ENCODE peak calls at places on chromosomes 1 and 21, in seven cellular contexts. V, A, P, C, T, H and F are unnamed samples.

GRCh38 chr1:219088778-219089557 is 84.7 kb upstream of the LYPLAL1 start:
- DNase-seq in V (peak), A (peak), P (no peak), C (peak), T (peak), H (no peak), F (peak)

GRCh38 chr1:156232222-156232621 is 9.8 kb upstream of the BGLAP start:
- DNase-seq in V (no peak), A (no peak), P (no peak), C (no peak), T (no peak), H (no peak), F (no peak)

GRCh38 chr1:231354330-231355020 is 16.4 kb downstream of the SPRTN start:
- DNase-seq in V (no peak), A (no peak), P (no peak), C (no peak), T (no peak), H (no peak), F (no peak)

GRCh38 chr21:28588997-28589396 is 403.7 kb downstream of the LTN1 start:
- DNase-seq in V (no peak), A (no peak), P (no peak), C (no peak), T (no peak), H (no peak), F (no peak)

GRCh38 chr1:78061825-78062523 is 16.2 kb downstream of the GIPC2 start:
- DNase-seq in V (no peak), A (no peak), P (no peak), C (no peak), T (no peak), H (no peak), F (no peak)

GRCh38 chr1:83531910-83532309 is 467.0 kb downstream of the TTLL7 start:
- DNase-seq in V (no peak), A (no peak), P (no peak), C (no peak), T (no peak), H (no peak), F (no peak)

GRCh38 chr1:168084396-168085231 is 52.1 kb downstream of the GPR161 start:
- DNase-seq in V (peak), A (peak), P (peak), C (no peak), T (no peak), H (peak), F (peak)

GRCh38 chr1:112674440-112674985 is at the start of gene MOV10:
- DNase-seq in V (peak), A (peak), P (peak), C (peak), T (no peak), H (peak), F (peak)

GRCh38 chr21:44011774-44012473 is at the start of gene TRAPPC10:
- DNase-seq in V (peak), A (peak), P (peak), C (peak), T (peak), H (peak), F (peak)

GRCh38 chr1:198176179-198176578 is 19.4 kb downstream of the NEK7 start:
- DNase-seq in V (no peak), A (no peak), P (no peak), C (no peak), T (no peak), H (no peak), F (no peak)

GRCh38 chr1:198179556-198179981 is 22.8 kb downstream of the NEK7 start:
- DNase-seq in V (no peak), A (no peak), P (no peak), C (no peak), T (no peak), H (no peak), F (no peak)

GRCh38 chr1:198174297-198174696 is 17.5 kb downstream of the NEK7 start:
- DNase-seq in V (no peak), A (no peak), P (no peak), C (no peak), T (no peak), H (no peak), F (peak)

GRCh38 chr1:198175418-198176170 is 18.8 kb downstream of the NEK7 start:
- DNase-seq in V (no peak), A (no peak), P (no peak), C (no peak), T (no peak), H (no peak), F (peak)

DNA sequence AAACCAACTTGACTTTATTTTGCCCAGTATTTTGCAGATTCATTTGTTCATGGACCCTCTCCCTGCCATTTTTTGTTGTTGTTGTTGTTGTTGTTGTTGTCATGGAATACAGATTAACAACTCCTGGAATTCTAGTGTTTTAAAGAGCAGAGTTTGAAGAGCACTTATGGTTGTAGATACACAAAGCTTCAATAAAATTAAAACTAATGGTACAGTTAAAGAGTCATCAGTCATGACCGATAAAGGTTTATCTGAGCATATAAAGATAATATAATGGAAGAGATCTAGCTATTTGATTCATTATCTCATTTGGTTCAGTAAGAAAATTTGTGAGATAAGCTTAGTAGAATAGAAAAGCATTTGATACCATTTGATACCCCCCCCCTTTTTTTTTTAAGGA is 21.8 kb downstream of the NEK7 start:
- DNase-seq in V (no peak), A (no peak), P (no peak), C (no peak), T (no peak), H (no peak), F (no peak)
- H3K4me3 ChIP-seq in V (no peak), A (no peak), P (no peak), C (no peak), T (no peak), H (no peak), F (no peak)

DNA sequence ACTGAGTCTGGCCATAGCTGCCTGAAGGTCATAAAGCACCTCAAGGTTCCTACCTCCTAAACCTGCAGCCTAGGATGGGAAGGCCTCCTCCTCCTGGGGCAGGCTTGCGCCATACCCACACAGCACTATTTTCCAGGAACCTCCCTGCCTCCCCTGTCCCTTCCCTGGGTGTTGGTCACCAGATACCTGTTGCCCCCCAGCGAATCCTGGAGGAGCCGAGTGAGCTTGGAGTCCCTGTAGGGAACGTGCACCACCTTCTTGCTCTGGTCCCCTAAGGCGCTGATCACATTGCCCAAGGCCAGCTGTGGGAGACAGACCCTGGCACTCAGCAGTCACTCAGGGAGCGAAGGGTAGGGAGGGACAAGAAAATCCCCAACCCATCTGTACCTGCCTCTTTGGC is 19.4 kb downstream of the KIF21B start:
- DNase-seq in V (no peak), A (no peak), P (no peak), C (no peak), T (no peak), H (no peak), F (no peak)
- TF ChIP-seq CTCF in V (no peak), A (no peak), P (no peak), C (no peak), T (no peak), H (no peak), F (no peak)

GRCh38 chr1:234398849-234399381 is 25.7 kb downstream of the COA6 start:
- DNase-seq in V (no peak), A (no peak), P (no peak), C (peak), T (no peak), H (no peak), F (peak)
- H3K4me3 ChIP-seq in V (peak), A (peak), P (no peak), C (peak), T (no peak), H (no peak), F (peak)

GRCh38 chr1:41751804-41752513 is 166.8 kb downstream of the HIVEP3 start:
- DNase-seq in V (peak), A (no peak), P (no peak), C (peak), T (no peak), H (no peak), F (peak)
- TF ChIP-seq CTCF in V (no peak), A (no peak), P (no peak), C (no peak), T (no peak), H (no peak), F (no peak)